ENCODE peak calls at places on chromosomes 2 and 18, in seven cellular contexts. P is activated CD8-positive, alpha-beta memory T cell treated with anti-CD3 and anti-CD28 coated beads, Interleukin-2, amount 10 ng/mL, durations not matched to agents 7 days and 5 days; E is GM10248; Z is sigmoid colon; O is activated naive CD4-positive, alpha-beta T cell; Q is CD4-positive, alpha-beta T cell; B is CD8-positive, alpha-beta T cell. X is an unnamed sample.

GRCh38 chr2:84486436-84487115 is 27.5 kb upstream of the SUCLG1 start:
- DNase-seq in P (no peak), E (no peak), Z (no peak), O (no peak), Q (no peak), B (no peak), X (no peak)

GRCh38 chr2:1751768-1752725 is 7.7 kb upstream of the PXDN start:
- DNase-seq in P (no peak), E (no peak), Z (no peak), O (no peak), Q (no peak), B (no peak), X (no peak)

GRCh38 chr2:121192576-121192975 is 92.4 kb downstream of the TFCP2L1 start:
- DNase-seq in P (no peak), E (no peak), Z (no peak), O (no peak), Q (no peak), B (no peak), X (no peak)

GRCh38 chr2:82896117-82896516 is 1563.0 kb downstream of the SUCLG1 start:
- DNase-seq in P (no peak), E (no peak), Z (no peak), O (no peak), Q (no peak), B (no peak), X (no peak)

GRCh38 chr18:73827801-73828200 is 319.8 kb downstream of the FBXO15 start:
- DNase-seq in P (no peak), E (no peak), Z (no peak), O (no peak), Q (no peak), B (no peak), X (no peak)

GRCh38 chr2:122683018-122683417 is 927.6 kb downstream of the TSN start:
- DNase-seq in P (no peak), E (no peak), Z (no peak), O (no peak), Q (no peak), B (no peak), X (no peak)

GRCh38 chr2:152175012-152175367 is 573 bp downstream of the STAM2 start:
- DNase-seq in P (no peak), E (no peak), Z (no peak), O (no peak), Q (no peak), B (no peak), X (no peak)

GRCh38 chr18:63961430-63961980 is 8.4 kb upstream of the SERPINB8 start:
- DNase-seq in P (no peak), E (no peak), Z (no peak), O (no peak), Q (no peak), B (no peak), X (no peak)

GRCh38 chr2:69566669-69567068 is 76.9 kb downstream of the AAK1 start:
- DNase-seq in P (no peak), E (no peak), Z (no peak), O (no peak), Q (no peak), B (no peak), X (no peak)

GRCh38 chr2:171711351-171711750 is 24.1 kb downstream of the DYNC1I2 start:
- DNase-seq in P (no peak), E (no peak), Z (no peak), O (no peak), Q (no peak), B (no peak), X (no peak)

GRCh38 chr2:146481629-146482028 is 1363.2 kb upstream of the ACVR2A start:
- DNase-seq in P (no peak), E (no peak), Z (no peak), O (no peak), Q (no peak), B (no peak), X (no peak)

GRCh38 chr2:156892449-156893335 is 364.8 kb upstream of the GALNT5 start:
- DNase-seq in P (no peak), E (peak; percentile 2), Z (no peak), O (no peak), Q (no peak), B (no peak), X (peak; percentile 6)

GRCh38 chr2:213806125-213806726 is 522.0 kb downstream of the SPAG16 start:
- DNase-seq in P (no peak), E (no peak), Z (no peak), O (no peak), Q (no peak), B (no peak), X (no peak)

GRCh38 chr2:196535080-196535479 is 104.4 kb upstream of the CCDC150 start:
- DNase-seq in P (no peak), E (no peak), Z (no peak), O (no peak), Q (no peak), B (no peak), X (no peak)

GRCh38 chr18:36665952-36666351 is 162.8 kb downstream of the TPGS2 start:
- DNase-seq in P (no peak), E (no peak), Z (no peak), O (no peak), Q (no peak), B (no peak), X (no peak)

GRCh38 chr2:98870516-98871158 is 65.4 kb downstream of the CRACDL start:
- DNase-seq in P (no peak), E (no peak), Z (no peak), O (no peak), Q (no peak), B (no peak), X (no peak)